ENCODE peak calls at places on chromosome 4, in five cellular contexts. One of them, this sample, is unnamed.

GRCh38 chr4:112111306-112111705 is 33.9 kb upstream of the FAM241A start:
- DNase-seq in H1: no peak
- DNase-seq in trophoblast cell: no peak
- DNase-seq in H9: no peak
- DNase-seq in neuronal stem cell: no peak
- DNase-seq in this sample: no peak

GRCh38 chr4:633976-634598 is 8.7 kb downstream of the PDE6B start:
- DNase-seq in H9: peak; percentile 28
- DNase-seq in trophoblast cell: no peak
- DNase-seq in H1: no peak
- DNase-seq in neuronal stem cell: no peak
- DNase-seq in this sample: no peak

GRCh38 chr4:100977746-100978397 is 369.5 kb downstream of the PPP3CA start:
- DNase-seq in H9: no peak
- DNase-seq in H1: no peak
- DNase-seq in neuronal stem cell: no peak
- DNase-seq in trophoblast cell: no peak
- DNase-seq in this sample: no peak

GRCh38 chr4:36386691-36387090 is 105.3 kb downstream of the DTHD1 start:
- DNase-seq in trophoblast cell: no peak
- DNase-seq in H9: no peak
- DNase-seq in neuronal stem cell: no peak
- DNase-seq in H1: no peak
- DNase-seq in this sample: no peak

GRCh38 chr4:119081943-119082342 is 53.7 kb upstream of the MYOZ2 start:
- DNase-seq in H9: no peak
- DNase-seq in neuronal stem cell: no peak
- DNase-seq in trophoblast cell: no peak
- DNase-seq in H1: no peak
- DNase-seq in this sample: no peak

GRCh38 chr4:1523907-1524636 is 117.8 kb upstream of the NKX1-1 start:
- DNase-seq in H1: no peak
- DNase-seq in trophoblast cell: no peak
- DNase-seq in H9: no peak
- DNase-seq in neuronal stem cell: no peak
- DNase-seq in this sample: no peak

GRCh38 chr4:188779586-188779985 is 640.3 kb downstream of the TRIML1 start:
- DNase-seq in neuronal stem cell: no peak
- DNase-seq in H9: no peak
- DNase-seq in trophoblast cell: no peak
- DNase-seq in H1: no peak
- DNase-seq in this sample: peak; percentile 28

GRCh38 chr4:20044936-20045335 is 206.8 kb upstream of the SLIT2 start:
- DNase-seq in H1: no peak
- DNase-seq in trophoblast cell: no peak
- DNase-seq in H9: no peak
- DNase-seq in neuronal stem cell: no peak
- DNase-seq in this sample: no peak

GRCh38 chr4:77020017-77020416 is 55.8 kb downstream of the CCNI start:
- DNase-seq in H9: no peak
- DNase-seq in trophoblast cell: no peak
- DNase-seq in neuronal stem cell: no peak
- DNase-seq in H1: no peak
- DNase-seq in this sample: no peak

GRCh38 chr4:80321776-80322175 is 13.8 kb upstream of the CFAP299 start:
- DNase-seq in H9: no peak
- DNase-seq in H1: no peak
- DNase-seq in trophoblast cell: no peak
- DNase-seq in neuronal stem cell: no peak
- DNase-seq in this sample: no peak

GRCh38 chr4:21882050-21882839 is 66.3 kb downstream of the KCNIP4 start:
- DNase-seq in neuronal stem cell: no peak
- DNase-seq in H9: no peak
- DNase-seq in H1: no peak
- DNase-seq in trophoblast cell: no peak
- DNase-seq in this sample: peak; percentile 22

GRCh38 chr4:126267689-126268088 is 952.9 kb downstream of the FAT4 start:
- DNase-seq in H9: no peak
- DNase-seq in neuronal stem cell: no peak
- DNase-seq in H1: no peak
- DNase-seq in trophoblast cell: peak; percentile 51
- DNase-seq in this sample: peak; percentile 45

GRCh38 chr4:168743576-168743975 is 246.7 kb downstream of the PALLD start:
- DNase-seq in trophoblast cell: no peak
- DNase-seq in neuronal stem cell: no peak
- DNase-seq in H1: no peak
- DNase-seq in H9: no peak
- DNase-seq in this sample: peak; percentile 89

GRCh38 chr4:26058537-26058936 is 144.5 kb downstream of the SMIM20 start:
- DNase-seq in neuronal stem cell: no peak
- DNase-seq in trophoblast cell: peak; percentile 45
- DNase-seq in H9: no peak
- DNase-seq in H1: no peak
- DNase-seq in this sample: no peak

GRCh38 chr4:168604496-168605373 is 107.9 kb downstream of the PALLD start:
- DNase-seq in H1: no peak
- DNase-seq in trophoblast cell: peak; percentile 77
- DNase-seq in H9: no peak
- DNase-seq in neuronal stem cell: peak; percentile 84
- DNase-seq in this sample: peak; percentile 84

GRCh38 chr4:25856756-25857155 is 6.0 kb downstream of the SEL1L3 start:
- DNase-seq in H9: no peak
- DNase-seq in H1: no peak
- DNase-seq in trophoblast cell: peak; percentile 66
- DNase-seq in neuronal stem cell: no peak
- DNase-seq in this sample: no peak

GRCh38 chr4:87003266-87003665 is 68.5 kb downstream of the AFF1 start:
- DNase-seq in H1: no peak
- DNase-seq in neuronal stem cell: no peak
- DNase-seq in H9: no peak
- DNase-seq in trophoblast cell: peak; percentile 57
- DNase-seq in this sample: no peak

GRCh38 chr4:115945026-115945425 is 831.6 kb upstream of the NDST4 start:
- DNase-seq in H1: no peak
- DNase-seq in H9: no peak
- DNase-seq in neuronal stem cell: no peak
- DNase-seq in trophoblast cell: no peak
- DNase-seq in this sample: no peak

DNA sequence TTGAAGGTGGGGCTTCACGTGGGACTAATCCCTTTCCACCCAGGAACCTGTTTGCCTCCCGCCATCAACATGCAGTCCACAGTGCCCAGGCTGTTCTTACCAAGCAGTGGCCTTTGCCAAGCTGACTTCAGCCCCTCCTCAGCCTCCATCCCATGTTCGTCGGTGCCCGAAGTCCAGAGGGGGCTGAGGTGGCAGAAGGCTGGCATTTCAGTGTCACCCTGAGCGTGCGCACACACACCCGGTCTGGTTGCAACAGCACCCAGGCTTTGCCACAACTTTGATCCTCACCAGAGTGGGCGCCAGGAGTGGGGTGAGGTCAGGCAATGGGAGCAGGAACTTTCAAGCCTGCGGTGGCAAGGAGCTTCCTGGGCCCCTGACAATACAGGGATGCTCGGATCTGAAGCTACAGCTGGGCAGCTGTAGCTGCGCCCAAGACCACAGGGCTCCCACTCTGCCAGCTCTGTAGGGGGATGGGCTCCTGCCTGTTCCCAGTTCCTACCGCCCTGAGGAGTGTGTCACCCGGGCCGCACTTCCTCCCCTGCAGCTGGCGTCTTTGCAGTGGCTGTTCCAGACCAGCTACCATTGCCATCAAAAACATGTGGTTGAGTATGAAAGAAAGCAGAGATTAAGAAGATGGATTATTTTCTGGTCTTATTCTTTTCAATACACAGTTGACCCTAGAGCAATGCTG is 428.0 kb downstream of the EPHA5 start:
- DNase-seq in H9: no peak
- DNase-seq in neuronal stem cell: no peak
- DNase-seq in H1: no peak
- DNase-seq in trophoblast cell: no peak
- DNase-seq in this sample: no peak
- H3K23ac ChIP-seq in H9: no peak overlapping the region
- H3K23ac ChIP-seq in neuronal stem cell: peak overlapping the region; percentile 75
- H3K23ac ChIP-seq in H1: no peak overlapping the region
- H3K23ac ChIP-seq in trophoblast cell: no peak overlapping the region
- H3K23ac ChIP-seq in this sample: no peak overlapping the region

GRCh38 chr4:150070464-150071170 is 7.6 kb upstream of the DCLK2 start:
- DNase-seq in neuronal stem cell: no peak
- DNase-seq in trophoblast cell: no peak
- DNase-seq in H1: no peak
- DNase-seq in H9: no peak
- DNase-seq in this sample: peak; percentile 26

GRCh38 chr4:150072906-150073714 is 5.1 kb upstream of the DCLK2 start:
- DNase-seq in H1: no peak
- DNase-seq in neuronal stem cell: no peak
- DNase-seq in trophoblast cell: no peak
- DNase-seq in H9: no peak
- DNase-seq in this sample: peak; percentile 69

GRCh38 chr4:150078041-150078995 is at the start of gene DCLK2:
- DNase-seq in neuronal stem cell: peak; percentile 71
- DNase-seq in H9: peak; percentile 75
- DNase-seq in H1: peak; percentile 65
- DNase-seq in trophoblast cell: peak; percentile 23
- DNase-seq in this sample: peak; percentile 86

GRCh38 chr4:150072471-150072870 is 5.8 kb upstream of the DCLK2 start:
- DNase-seq in trophoblast cell: no peak
- DNase-seq in H9: no peak
- DNase-seq in neuronal stem cell: no peak
- DNase-seq in H1: no peak
- DNase-seq in this sample: peak; percentile 22

GRCh38 chr4:150074064-150074463 is 4.2 kb upstream of the DCLK2 start:
- DNase-seq in trophoblast cell: no peak
- DNase-seq in H1: no peak
- DNase-seq in H9: no peak
- DNase-seq in neuronal stem cell: no peak
- DNase-seq in this sample: no peak
- H3K4me1 ChIP-seq in trophoblast cell: peaks cover 7% of the 10 kb centered on the region
- H3K4me1 ChIP-seq in H1: no peaks in the 10 kb centered on the region
- H3K4me1 ChIP-seq in H9: no peaks in the 10 kb centered on the region
- H3K4me1 ChIP-seq in neuronal stem cell: no peaks in the 10 kb centered on the region
- H3K4me1 ChIP-seq in this sample: peaks cover 6% of the 10 kb centered on the region

GRCh38 chr4:141338238-141338637 is 117.5 kb downstream of the ZNF330 start:
- DNase-seq in neuronal stem cell: no peak
- DNase-seq in H1: no peak
- DNase-seq in H9: no peak
- DNase-seq in trophoblast cell: no peak
- DNase-seq in this sample: no peak

GRCh38 chr4:141335166-141335565 is 114.5 kb downstream of the ZNF330 start:
- DNase-seq in H9: no peak
- DNase-seq in neuronal stem cell: no peak
- DNase-seq in trophoblast cell: no peak
- DNase-seq in H1: no peak
- DNase-seq in this sample: no peak

GRCh38 chr4:141339966-141340365 is 119.3 kb downstream of the ZNF330 start:
- DNase-seq in trophoblast cell: no peak
- DNase-seq in neuronal stem cell: no peak
- DNase-seq in H9: no peak
- DNase-seq in H1: no peak
- DNase-seq in this sample: no peak

GRCh38 chr4:141340458-141340857 is 119.8 kb downstream of the ZNF330 start:
- DNase-seq in neuronal stem cell: no peak
- DNase-seq in trophoblast cell: no peak
- DNase-seq in H1: no peak
- DNase-seq in H9: no peak
- DNase-seq in this sample: no peak

DNA sequence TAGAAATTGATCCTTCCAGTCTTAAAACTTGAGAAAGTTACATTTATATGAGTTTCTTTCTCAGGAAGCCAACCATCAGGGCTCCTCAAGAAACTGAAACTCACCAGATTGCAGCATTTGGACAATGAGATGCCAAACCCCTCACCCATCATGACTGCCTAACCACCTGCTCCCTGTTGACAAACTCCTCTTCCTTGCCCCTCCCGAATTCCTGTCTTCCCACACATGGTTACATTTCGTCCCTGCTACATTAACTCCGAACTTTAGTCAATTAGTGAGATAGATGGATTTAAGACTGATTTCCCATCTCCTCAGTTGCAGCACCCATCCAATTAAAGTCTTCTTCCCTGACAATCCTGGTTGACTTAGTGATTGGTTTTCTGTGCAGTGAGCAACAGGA is 118.7 kb downstream of the ZNF330 start:
- DNase-seq in H9: no peak
- DNase-seq in neuronal stem cell: no peak
- DNase-seq in H1: no peak
- DNase-seq in trophoblast cell: no peak
- DNase-seq in this sample: no peak
- H2BK12ac ChIP-seq in H9: no peak overlapping the region
- H2BK12ac ChIP-seq in neuronal stem cell: no peak overlapping the region
- H2BK12ac ChIP-seq in H1: no peak overlapping the region
- H2BK12ac ChIP-seq in trophoblast cell: no peak overlapping the region
- H2BK12ac ChIP-seq in this sample: no peak overlapping the region

GRCh38 chr4:137082051-137082450 is 450.2 kb downstream of the PCDH18 start:
- DNase-seq in H1: no peak
- DNase-seq in H9: no peak
- DNase-seq in neuronal stem cell: no peak
- DNase-seq in trophoblast cell: no peak
- DNase-seq in this sample: no peak

DNA sequence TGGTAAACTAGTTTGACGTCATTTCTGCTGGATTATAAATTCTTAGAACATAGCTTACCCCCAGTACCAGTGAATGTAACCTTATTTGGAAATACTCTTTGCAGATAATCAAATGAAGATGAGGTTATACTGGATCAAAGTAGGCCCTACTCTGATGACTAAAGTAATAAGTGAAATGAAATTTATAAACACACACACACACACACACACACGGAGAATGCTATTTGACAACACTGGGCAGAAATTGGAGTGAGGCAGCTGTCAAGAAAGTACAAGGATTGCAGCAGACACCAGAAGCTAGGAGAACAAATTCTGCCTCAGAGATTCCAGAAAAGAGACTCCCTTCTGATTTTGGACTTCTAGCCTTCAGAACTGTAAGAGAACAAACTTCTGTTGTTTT is 448.7 kb downstream of the PCDH18 start:
- DNase-seq in trophoblast cell: no peak
- DNase-seq in H1: no peak
- DNase-seq in H9: no peak
- DNase-seq in neuronal stem cell: no peak
- DNase-seq in this sample: peak; percentile 6
- H3K23ac ChIP-seq in trophoblast cell: no peak overlapping the region
- H3K23ac ChIP-seq in H1: no peak overlapping the region
- H3K23ac ChIP-seq in H9: no peak overlapping the region
- H3K23ac ChIP-seq in neuronal stem cell: no peak overlapping the region
- H3K23ac ChIP-seq in this sample: no peak overlapping the region